ENCODE peak calls at places on chromosome X, in four cellular contexts. One of them, this sample, is unnamed.

GRCh38 chrX:71632923-71633657 is 14.8 kb upstream of the CXCR3 start:
- DNase-seq in PC-3: no peak
- DNase-seq in lower lobe of right lung: no peak
- DNase-seq in hepatocyte: no peak
- DNase-seq in this sample: no peak

GRCh38 chrX:151711787-151712186 is 4.0 kb upstream of the FATE1 start:
- DNase-seq in PC-3: no peak
- DNase-seq in hepatocyte: no peak
- DNase-seq in lower lobe of right lung: no peak
- DNase-seq in this sample: peak; percentile 50

GRCh38 chrX:137362583-137362982 is 203.3 kb upstream of the ZIC3 start:
- DNase-seq in PC-3: no peak
- DNase-seq in lower lobe of right lung: no peak
- DNase-seq in hepatocyte: no peak
- DNase-seq in this sample: no peak

GRCh38 chrX:2342281-2342688 is 158.5 kb downstream of the DHRSX start:
- DNase-seq in hepatocyte: no peak
- DNase-seq in lower lobe of right lung: no peak
- DNase-seq in PC-3: no peak
- DNase-seq in this sample: no peak

GRCh38 chrX:39311646-39312045 is 510.4 kb downstream of the MID1IP1 start:
- DNase-seq in PC-3: no peak
- DNase-seq in hepatocyte: no peak
- DNase-seq in lower lobe of right lung: no peak
- DNase-seq in this sample: no peak

GRCh38 chrX:39953027-39953426 is 144.7 kb downstream of the BCOR start:
- DNase-seq in hepatocyte: no peak
- DNase-seq in lower lobe of right lung: no peak
- DNase-seq in PC-3: no peak
- DNase-seq in this sample: no peak

GRCh38 chrX:107935664-107936433 is 46.3 kb downstream of the TEX13B start:
- DNase-seq in lower lobe of right lung: no peak
- DNase-seq in PC-3: peak; percentile 49
- DNase-seq in hepatocyte: peak; percentile 10
- DNase-seq in this sample: peak; percentile 80

GRCh38 chrX:41906515-41907165 is 16.7 kb downstream of the CASK start:
- DNase-seq in PC-3: peak; percentile 37
- DNase-seq in lower lobe of right lung: no peak
- DNase-seq in hepatocyte: no peak
- DNase-seq in this sample: no peak

GRCh38 chrX:21004835-21005234 is 369.4 kb upstream of the CNKSR2 start:
- DNase-seq in PC-3: peak; percentile 77
- DNase-seq in hepatocyte: no peak
- DNase-seq in lower lobe of right lung: no peak
- DNase-seq in this sample: no peak

GRCh38 chrX:19122641-19123009 is 357 bp upstream of the ADGRG2 start:
- DNase-seq in PC-3: no peak
- DNase-seq in hepatocyte: no peak
- DNase-seq in lower lobe of right lung: no peak
- DNase-seq in this sample: no peak

GRCh38 chrX:19121898-19122640 is at the start of gene ADGRG2:
- DNase-seq in PC-3: peak; percentile 48
- DNase-seq in hepatocyte: peak; percentile 49
- DNase-seq in lower lobe of right lung: peak; percentile 54
- DNase-seq in this sample: peak; percentile 77

DNA sequence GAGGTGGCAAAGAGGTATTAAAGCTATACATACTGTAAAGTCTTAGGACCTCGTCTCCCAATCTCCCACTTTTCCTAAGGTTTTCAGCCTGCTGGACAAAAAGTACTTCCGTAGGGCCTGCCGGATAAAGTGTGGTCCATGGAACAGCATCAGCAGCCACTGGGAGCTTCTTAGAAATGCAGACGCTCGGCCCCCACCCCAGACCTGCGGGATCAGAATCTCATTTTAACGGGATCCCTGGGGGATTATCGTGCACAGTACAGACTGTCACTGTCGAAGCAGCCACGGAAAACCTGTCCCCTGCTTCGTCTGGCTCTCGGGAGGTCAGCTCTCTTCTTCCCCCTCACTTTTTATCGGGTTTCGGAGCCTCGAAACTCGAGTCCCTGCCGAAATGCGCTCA is 802 bp downstream of the ADGRG2 start:
- DNase-seq in lower lobe of right lung: no peak
- DNase-seq in hepatocyte: no peak
- DNase-seq in PC-3: no peak
- DNase-seq in this sample: peak; percentile 56
- H3K4me3 ChIP-seq in lower lobe of right lung: peak overlapping the region; percentile 52
- H3K4me3 ChIP-seq in hepatocyte: peak overlapping the region; percentile 26
- H3K4me3 ChIP-seq in PC-3: peak overlapping the region; percentile 67
- H3K4me3 ChIP-seq in this sample: peak overlapping the region; percentile 75

GRCh38 chrX:27740933-27741332 is 66.9 kb upstream of the MAGEB10 start:
- DNase-seq in hepatocyte: no peak
- DNase-seq in lower lobe of right lung: no peak
- DNase-seq in PC-3: no peak
- DNase-seq in this sample: no peak
- H3K4me1 ChIP-seq in hepatocyte: no peaks in the 10 kb centered on the region
- H3K4me1 ChIP-seq in lower lobe of right lung: no peaks in the 10 kb centered on the region
- H3K4me1 ChIP-seq in PC-3: no peaks in the 10 kb centered on the region
- H3K4me1 ChIP-seq in this sample: no peaks in the 10 kb centered on the region

GRCh38 chrX:103175944-103176753 is 38.8 kb upstream of the BEX4 start:
- DNase-seq in lower lobe of right lung: peak; percentile 50
- DNase-seq in hepatocyte: peak; percentile 67
- DNase-seq in PC-3: peak; percentile 76
- DNase-seq in this sample: peak; percentile 89

DNA sequence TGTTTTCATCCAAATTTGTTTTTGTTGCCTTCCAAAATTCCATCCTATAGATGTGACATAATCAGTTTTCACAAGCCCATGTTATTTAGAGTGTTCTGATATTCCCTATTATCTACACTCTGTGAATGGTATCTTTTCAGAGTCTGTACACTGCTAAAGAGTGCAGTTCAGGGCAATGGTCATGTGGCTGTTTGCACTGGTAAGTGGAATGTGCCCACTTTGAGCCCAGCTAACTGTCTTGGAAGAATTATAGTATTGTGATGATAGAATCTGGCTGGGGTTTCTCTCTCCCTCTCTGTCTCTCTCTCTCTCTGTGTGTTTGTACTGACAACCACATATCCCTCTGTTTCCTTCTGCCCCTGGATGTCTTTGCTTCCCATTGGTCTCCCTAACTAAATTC is 37.3 kb upstream of the BEX4 start:
- DNase-seq in lower lobe of right lung: no peak
- DNase-seq in PC-3: no peak
- DNase-seq in hepatocyte: no peak
- DNase-seq in this sample: no peak
- H3K4me3 ChIP-seq in lower lobe of right lung: no peak overlapping the region
- H3K4me3 ChIP-seq in PC-3: no peak overlapping the region
- H3K4me3 ChIP-seq in hepatocyte: no peak overlapping the region
- H3K4me3 ChIP-seq in this sample: no peak overlapping the region

DNA sequence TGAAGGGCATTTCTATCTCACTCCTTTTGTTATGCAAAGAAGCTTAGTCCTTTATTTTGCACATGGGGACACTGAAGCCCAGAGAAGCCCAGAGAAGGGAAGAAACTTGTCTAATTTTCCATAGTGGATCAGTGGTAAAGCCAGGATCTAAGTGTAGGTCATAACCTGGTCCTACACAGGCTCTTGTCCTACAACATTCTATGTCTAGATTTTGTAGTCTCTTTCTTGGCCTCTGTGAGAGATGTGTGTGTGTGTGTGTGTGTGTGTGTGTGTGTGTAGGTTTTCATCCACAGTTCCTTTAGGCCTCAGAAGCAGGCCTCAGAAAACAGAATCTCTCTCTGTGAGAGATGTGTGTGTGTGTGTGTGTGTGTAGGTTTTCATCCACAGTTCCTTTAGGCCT is 38.3 kb downstream of the VSIG4 start:
- DNase-seq in PC-3: no peak
- DNase-seq in lower lobe of right lung: no peak
- DNase-seq in hepatocyte: no peak
- DNase-seq in this sample: no peak
- H3K4me1 ChIP-seq in PC-3: no peaks in the 10 kb centered on the region
- H3K4me1 ChIP-seq in lower lobe of right lung: peaks cover 8% of the 10 kb centered on the region
- H3K4me1 ChIP-seq in hepatocyte: no peaks in the 10 kb centered on the region
- H3K4me1 ChIP-seq in this sample: no peaks in the 10 kb centered on the region

DNA sequence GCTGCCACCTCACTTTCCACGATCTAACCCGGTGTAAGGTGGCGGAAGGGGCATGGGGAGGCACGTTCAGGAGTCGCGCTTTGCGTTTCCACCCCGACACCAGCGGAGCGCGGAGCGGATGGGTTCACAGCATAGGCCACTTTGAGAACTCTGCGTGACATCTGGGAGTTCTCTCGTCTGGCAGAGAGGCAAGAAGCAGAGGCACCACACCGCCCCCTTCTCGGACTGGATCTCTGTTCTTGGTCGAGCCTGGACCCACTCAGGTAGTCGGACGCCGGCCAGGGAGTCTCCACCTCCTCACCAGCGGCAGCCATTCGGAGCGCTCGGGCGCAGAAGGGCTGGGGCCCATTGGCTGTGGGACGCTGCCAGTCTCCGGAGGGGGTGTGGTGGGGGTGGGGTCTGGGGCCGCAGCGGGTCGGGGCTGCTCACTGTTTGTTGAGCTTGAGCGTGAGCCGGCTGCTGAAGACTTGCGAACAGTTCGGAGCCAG is at the start of gene DACH2:
- DNase-seq in lower lobe of right lung: peak; percentile 74
- DNase-seq in PC-3: peak; percentile 54
- DNase-seq in hepatocyte: peak; percentile 88
- DNase-seq in this sample: peak; percentile 95
- H3K4me3 ChIP-seq in lower lobe of right lung: peak within 1 kb of the TSS; percentile 49
- H3K4me3 ChIP-seq in PC-3: peak within 1 kb of the TSS; percentile 63
- H3K4me3 ChIP-seq in hepatocyte: peak within 1 kb of the TSS; percentile 66
- H3K4me3 ChIP-seq in this sample: peak within 1 kb of the TSS; percentile 86

GRCh38 chrX:65677954-65678469 is 10.6 kb downstream of the MSN start:
- DNase-seq in hepatocyte: peak; percentile 23
- DNase-seq in PC-3: peak; percentile 91
- DNase-seq in lower lobe of right lung: no peak
- DNase-seq in this sample: no peak
- H3K4me1 ChIP-seq in hepatocyte: no peaks in the 10 kb centered on the region
- H3K4me1 ChIP-seq in PC-3: peaks cover 66% of the 10 kb centered on the region
- H3K4me1 ChIP-seq in lower lobe of right lung: peaks cover 95% of the 10 kb centered on the region
- H3K4me1 ChIP-seq in this sample: no peaks in the 10 kb centered on the region

DNA sequence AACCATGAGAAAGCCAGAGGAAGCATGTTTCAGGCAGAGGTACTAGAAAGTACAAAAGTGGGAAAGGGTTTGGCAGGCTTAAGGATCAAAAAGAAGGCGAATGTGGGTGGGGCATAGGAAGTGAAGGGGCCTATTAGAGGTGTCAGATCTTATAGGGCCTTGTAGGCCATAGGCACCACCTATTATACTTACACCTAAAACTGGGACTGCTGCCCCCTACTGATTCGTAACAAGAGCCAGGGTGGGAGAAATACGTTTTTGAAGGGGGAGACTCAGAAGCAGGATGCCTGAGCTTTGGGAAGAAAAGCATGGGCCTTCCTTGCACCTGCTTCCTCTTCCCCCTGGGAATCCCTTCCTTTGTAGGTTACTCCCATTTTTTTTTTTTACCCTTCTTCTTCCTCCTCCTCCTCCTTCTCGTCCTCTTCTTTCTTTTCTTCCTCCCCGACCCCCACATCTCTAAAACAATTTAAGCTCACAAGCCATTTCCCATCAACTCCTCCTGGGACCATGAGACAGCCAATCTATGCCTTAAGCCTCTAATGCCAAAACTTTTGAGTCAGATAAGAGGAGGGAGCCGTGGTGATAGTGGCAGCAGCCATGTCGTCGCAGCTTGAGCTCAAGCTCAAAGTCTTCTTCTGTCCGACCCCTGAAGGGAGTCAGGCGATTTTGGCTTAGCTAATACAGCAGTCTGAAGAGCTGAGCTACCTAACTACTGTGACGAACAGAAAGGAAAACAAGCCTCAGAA is 40.8 kb upstream of the GPC3 start:
- DNase-seq in lower lobe of right lung: no peak
- DNase-seq in hepatocyte: no peak
- DNase-seq in PC-3: no peak
- DNase-seq in this sample: peak; percentile 49
- H3K4me3 ChIP-seq in lower lobe of right lung: peak overlapping the region; percentile 6
- H3K4me3 ChIP-seq in hepatocyte: no peak overlapping the region
- H3K4me3 ChIP-seq in PC-3: no peak overlapping the region
- H3K4me3 ChIP-seq in this sample: peak overlapping the region; percentile 45

GRCh38 chrX:9482837-9483236 is 18.0 kb downstream of the TBL1X start:
- DNase-seq in hepatocyte: no peak
- DNase-seq in lower lobe of right lung: no peak
- DNase-seq in PC-3: no peak
- DNase-seq in this sample: no peak
- H3K4me1 ChIP-seq in hepatocyte: no peaks in the 10 kb centered on the region
- H3K4me1 ChIP-seq in lower lobe of right lung: no peaks in the 10 kb centered on the region
- H3K4me1 ChIP-seq in PC-3: peaks cover 8% of the 10 kb centered on the region
- H3K4me1 ChIP-seq in this sample: no peaks in the 10 kb centered on the region

DNA sequence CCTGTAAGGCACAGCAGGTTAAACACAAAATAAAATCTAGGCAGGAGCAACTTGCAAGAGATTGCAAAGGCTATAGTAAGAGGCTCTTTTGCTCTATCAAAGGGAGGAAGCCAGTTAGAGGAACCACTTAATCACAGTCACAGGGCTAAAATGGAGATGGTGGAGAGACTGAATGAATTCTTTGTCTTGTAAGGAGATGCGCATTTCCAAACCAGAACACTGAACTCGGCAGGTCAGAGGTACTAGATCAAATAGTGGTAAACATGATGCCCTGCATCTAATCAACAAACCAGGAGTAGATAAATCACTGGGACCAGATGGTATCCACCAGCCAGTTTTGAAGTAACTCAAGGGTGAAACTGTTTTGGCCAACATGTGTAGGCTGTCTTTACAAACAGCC is 55.8 kb downstream of the GPC4 start:
- DNase-seq in PC-3: no peak
- DNase-seq in lower lobe of right lung: no peak
- DNase-seq in hepatocyte: no peak
- DNase-seq in this sample: no peak
- H3K4me3 ChIP-seq in PC-3: no peak overlapping the region
- H3K4me3 ChIP-seq in lower lobe of right lung: no peak overlapping the region
- H3K4me3 ChIP-seq in hepatocyte: no peak overlapping the region
- H3K4me3 ChIP-seq in this sample: no peak overlapping the region

This sample was measured in endodermal cell.